ENCODE peak calls at places on chromosomes 4 and X, in ten cellular contexts. K, E, W, X, J, U, O, H, N and Z are unnamed samples.

GRCh38 chr4:145956288-145956890 is 17.8 kb upstream of the ZNF827 start:
- DNase-seq in K (no peak), E (no peak), W (no peak), X (peak), J (no peak), U (peak), O (no peak), H (peak), N (peak), Z (no peak)

GRCh38 chrX:147894332-147894870 is 17.3 kb upstream of the FMR1 start:
- DNase-seq in K (no peak), E (no peak), W (no peak), X (no peak), J (no peak), U (no peak), O (no peak), H (no peak), N (no peak), Z (no peak)

GRCh38 chrX:123814343-123814742 is 45.5 kb upstream of the XIAP start:
- DNase-seq in K (no peak), E (no peak), W (no peak), X (no peak), J (no peak), U (no peak), O (no peak), H (no peak), N (no peak), Z (no peak)

GRCh38 chr4:1972414-1972813 is 36.4 kb downstream of the NELFA start:
- DNase-seq in K (no peak), E (no peak), W (no peak), X (no peak), J (no peak), U (no peak), O (peak), H (no peak), N (no peak), Z (peak)

GRCh38 chrX:41716767-41717473 is 7.1 kb upstream of the GPR82 start:
- DNase-seq in K (no peak), E (no peak), W (no peak), X (no peak), J (no peak), U (no peak), O (no peak), H (no peak), N (no peak), Z (no peak)

GRCh38 chr4:145179201-145179860 is 1.1 kb downstream of the OTUD4 start:
- DNase-seq in K (peak), E (peak), W (peak), X (peak), J (peak), U (peak), O (peak), H (peak), N (peak), Z (peak)

GRCh38 chr4:78671812-78672440 is 104.2 kb upstream of the BMP2K start:
- DNase-seq in K (no peak), E (no peak), W (no peak), X (peak), J (no peak), U (no peak), O (no peak), H (no peak), N (no peak), Z (no peak)

GRCh38 chr4:176443117-176443516 is 123.4 kb downstream of the SPCS3 start:
- DNase-seq in K (no peak), E (no peak), W (no peak), X (no peak), J (no peak), U (no peak), O (no peak), H (no peak), N (peak), Z (no peak)

GRCh38 chr4:88158360-88159136 is at the start of gene ABCG2:
- DNase-seq in K (no peak), E (no peak), W (no peak), X (peak), J (peak), U (peak), O (peak), H (peak), N (peak), Z (no peak)

GRCh38 chrX:18895157-18895952 is 88.6 kb downstream of the PHKA2 start:
- DNase-seq in K (no peak), E (no peak), W (no peak), X (no peak), J (no peak), U (peak), O (peak), H (no peak), N (no peak), Z (peak)

GRCh38 chr4:136750898-136751297 is 781.4 kb downstream of the PCDH18 start:
- DNase-seq in K (no peak), E (no peak), W (no peak), X (peak), J (no peak), U (no peak), O (no peak), H (no peak), N (peak), Z (no peak)
- TF ChIP-seq EP300 in K (no peak), E (no peak), W (no peak), X (no peak), J (no peak), U (no peak), O (no peak), H (no peak), N (no peak), Z (no peak)

GRCh38 chrX:651922-652775 is 21.6 kb downstream of the SHOX start:
- DNase-seq in K (no peak), E (no peak), W (no peak), X (no peak), J (no peak), U (no peak), O (no peak), H (no peak), N (no peak), Z (no peak)
- TF ChIP-seq EP300 in K (no peak), E (no peak), W (no peak), X (no peak), J (no peak), U (no peak), O (no peak), H (no peak), N (no peak), Z (no peak)

GRCh38 chr4:154588198-154588597 is 2.3 kb downstream of the FGA start:
- DNase-seq in K (no peak), E (no peak), W (no peak), X (no peak), J (no peak), U (no peak), O (no peak), H (no peak), N (no peak), Z (no peak)

GRCh38 chr4:154583677-154584076 is 6.9 kb downstream of the FGA start:
- DNase-seq in K (no peak), E (no peak), W (no peak), X (no peak), J (no peak), U (no peak), O (no peak), H (no peak), N (no peak), Z (no peak)

GRCh38 chr4:154585369-154586018 is 5.0 kb downstream of the FGA start:
- DNase-seq in K (no peak), E (no peak), W (no peak), X (no peak), J (no peak), U (no peak), O (no peak), H (no peak), N (no peak), Z (no peak)

GRCh38 chr4:154584259-154584658 is 6.3 kb downstream of the FGA start:
- DNase-seq in K (no peak), E (no peak), W (no peak), X (no peak), J (no peak), U (no peak), O (no peak), H (no peak), N (no peak), Z (no peak)

GRCh38 chr4:154586296-154587033 is 4.1 kb downstream of the FGA start:
- DNase-seq in K (no peak), E (no peak), W (no peak), X (no peak), J (no peak), U (no peak), O (no peak), H (no peak), N (no peak), Z (no peak)
- TF ChIP-seq EP300 in K (no peak), E (no peak), W (no peak), X (no peak), J (no peak), U (no peak), O (no peak), H (no peak), N (no peak), Z (no peak)

DNA sequence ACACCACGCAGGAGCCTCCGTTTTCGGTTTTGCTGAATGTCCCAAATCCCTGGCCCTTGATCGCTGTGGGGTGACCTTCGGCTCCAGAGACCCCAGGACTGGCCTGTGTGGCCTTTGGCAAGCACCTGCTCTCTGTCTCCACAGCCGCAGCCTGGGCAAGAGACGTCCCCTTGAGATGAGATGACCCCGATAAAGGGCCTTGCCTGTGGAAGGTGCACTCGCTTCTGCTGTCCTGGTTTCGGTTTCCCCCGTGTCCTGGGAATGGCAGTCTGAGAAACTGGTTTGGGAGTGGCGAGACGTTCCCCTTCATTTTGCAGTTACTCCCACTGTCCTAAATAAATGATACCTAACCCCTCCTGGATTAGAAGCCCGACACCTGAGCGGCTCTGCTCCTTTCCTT is 9.6 kb downstream of the PSAPL1 start:
- DNase-seq in K (no peak), E (no peak), W (peak), X (no peak), J (peak), U (peak), O (peak), H (peak), N (no peak), Z (peak)
- TF ChIP-seq EP300 in K (no peak), E (no peak), W (no peak), X (no peak), J (no peak), U (no peak), O (no peak), H (no peak), N (no peak), Z (no peak)

GRCh38 chrX:103831803-103832544 is at the start of gene RAB9B:
- DNase-seq in K (peak), E (peak), W (peak), X (no peak), J (peak), U (peak), O (peak), H (peak), N (no peak), Z (peak)
- TF ChIP-seq EP300 in K (no peak), E (peak), W (no peak), X (no peak), J (no peak), U (no peak), O (no peak), H (no peak), N (no peak), Z (no peak)